ENCODE peak calls at places on chromosome 17, in ten cellular contexts. H is T-helper 1 cell; Z is HCT116; N is Peyer's patch; C is NCI-H1092; A is H9; B is activated effector memory CD4-positive, alpha-beta T cell treated with Interleukin-2 at 50 U/mL for 16 hours; F is AML-193; D is naive B cell; M is right cardiac atrium. K is an unnamed sample.

GRCh38 chr17:57387575-57387974 is 131.3 kb downstream of the MSI2 start:
- DNase-seq in H (no peak), Z (no peak), N (no peak), C (no peak), A (no peak), B (no peak), F (no peak), D (no peak), M (no peak), K (no peak)

GRCh38 chr17:4407851-4408250 is 25.9 kb upstream of the SPNS3 start:
- DNase-seq in H (no peak), Z (no peak), N (peak; percentile 64), C (no peak), A (no peak), B (no peak), F (no peak), D (no peak), M (no peak), K (no peak)

GRCh38 chr17:66378296-66378695 is 75.9 kb downstream of the PRKCA start:
- DNase-seq in H (no peak), Z (no peak), N (no peak), C (no peak), A (no peak), B (no peak), F (no peak), D (no peak), M (no peak), K (no peak)

GRCh38 chr17:58415371-58416055 is 1.8 kb downstream of the RNF43 start:
- DNase-seq in H (no peak), Z (no peak), N (peak; percentile 70), C (no peak), A (peak; percentile 68), B (no peak), F (no peak), D (no peak), M (no peak), K (no peak)

GRCh38 chr17:66747561-66748275 is 87.2 kb upstream of the CACNG5 start:
- DNase-seq in H (no peak), Z (no peak), N (no peak), C (no peak), A (no peak), B (no peak), F (no peak), D (no peak), M (no peak), K (no peak)

GRCh38 chr17:12296120-12296727 is 275.5 kb downstream of the MAP2K4 start:
- DNase-seq in H (no peak), Z (no peak), N (no peak), C (no peak), A (peak; percentile 46), B (no peak), F (no peak), D (no peak), M (peak; percentile 48), K (no peak)

GRCh38 chr17:9072626-9073339 is 51.5 kb downstream of the NTN1 start:
- DNase-seq in H (no peak), Z (no peak), N (no peak), C (no peak), A (peak; percentile 24), B (no peak), F (no peak), D (no peak), M (peak; percentile 91), K (no peak)

GRCh38 chr17:30290696-30291570 is 811 bp downstream of the BLMH start:
- DNase-seq in H (peak; percentile 49), Z (no peak), N (peak; percentile 65), C (no peak), A (peak; percentile 64), B (no peak), F (no peak), D (no peak), M (peak; percentile 64), K (peak; percentile 59)

GRCh38 chr17:12389421-12389820 is 276.3 kb upstream of the MYOCD start:
- DNase-seq in H (no peak), Z (no peak), N (no peak), C (no peak), A (no peak), B (no peak), F (no peak), D (no peak), M (no peak), K (no peak)

GRCh38 chr17:32503251-32504165 is 16.7 kb downstream of the CDK5R1 start:
- DNase-seq in H (peak; percentile 91), Z (no peak), N (peak; percentile 29), C (no peak), A (no peak), B (peak; percentile 40), F (peak; percentile 73), D (peak; percentile 84), M (no peak), K (peak; percentile 81)

GRCh38 chr17:44903012-44903685 is 3.9 kb upstream of the EFTUD2 start:
- DNase-seq in H (no peak), Z (no peak), N (no peak), C (no peak), A (no peak), B (no peak), F (no peak), D (no peak), M (no peak), K (no peak)

GRCh38 chr17:41315814-41316430 is 412 bp upstream of the KRTAP17-1 start:
- DNase-seq in H (no peak), Z (no peak), N (no peak), C (peak; percentile 33), A (no peak), B (no peak), F (no peak), D (no peak), M (no peak), K (no peak)

GRCh38 chr17:45008191-45008590 is 40.1 kb upstream of the C1QL1 start:
- DNase-seq in H (no peak), Z (no peak), N (no peak), C (no peak), A (no peak), B (no peak), F (no peak), D (no peak), M (no peak), K (no peak)

GRCh38 chr17:31843382-31843780 is 15.7 kb downstream of the COPRS start:
- DNase-seq in H (no peak), Z (no peak), N (no peak), C (no peak), A (no peak), B (no peak), F (no peak), D (no peak), M (no peak), K (no peak)

GRCh38 chr17:66165537-66166123 is 26.3 kb downstream of the CEP112 start:
- DNase-seq in H (peak; percentile 28), Z (peak; percentile 58), N (no peak), C (peak; percentile 33), A (no peak), B (no peak), F (peak; percentile 47), D (peak; percentile 21), M (no peak), K (peak; percentile 44)

GRCh38 chr17:35729405-35729833 is 2.0 kb upstream of the RASL10B start:
- DNase-seq in H (no peak), Z (no peak), N (no peak), C (no peak), A (no peak), B (no peak), F (no peak), D (no peak), M (no peak), K (no peak)

GRCh38 chr17:79887451-79887991 is 48.3 kb upstream of the CBX4 start:
- DNase-seq in H (no peak), Z (no peak), N (peak; percentile 21), C (no peak), A (no peak), B (no peak), F (no peak), D (no peak), M (no peak), K (no peak)

GRCh38 chr17:50375858-50376538 is 3.0 kb downstream of the EME1 start:
- DNase-seq in H (no peak), Z (no peak), N (no peak), C (no peak), A (no peak), B (no peak), F (no peak), D (no peak), M (no peak), K (no peak)

GRCh38 chr17:75872434-75873351 is 5.7 kb downstream of the TRIM47 start:
- DNase-seq in H (peak; percentile 82), Z (no peak), N (peak; percentile 69), C (no peak), A (peak; percentile 75), B (peak; percentile 66), F (no peak), D (no peak), M (peak; percentile 91), K (no peak)

GRCh38 chr17:63841350-63842172 is 924 bp downstream of the SMARCD2 start:
- DNase-seq in H (no peak), Z (no peak), N (peak; percentile 82), C (peak; percentile 22), A (no peak), B (no peak), F (peak; percentile 39), D (no peak), M (peak; percentile 92), K (peak; percentile 28)

GRCh38 chr17:69423450-69423849 is 9.0 kb downstream of the MAP2K6 start:
- DNase-seq in H (peak; percentile 47), Z (no peak), N (no peak), C (no peak), A (no peak), B (no peak), F (no peak), D (no peak), M (no peak), K (no peak)